ENCODE peak calls at places on chromosomes 7 and 10, in five cellular contexts. One of them, this sample, is unnamed. For H3K27me3, the result is how much of the 10 kb centered on the place peaks cover.

GRCh38 chr7:149806726-149807125 is 31.4 kb upstream of the ZNF862 start:
- DNase-seq in CD8-positive, alpha-beta memory T cell: no peak
- DNase-seq in H9: no peak
- DNase-seq in PC-3: no peak
- DNase-seq in IMR-90: no peak
- DNase-seq in this sample: no peak

GRCh38 chr7:101678713-101679112 is 49.6 kb upstream of the MYL10 start:
- DNase-seq in PC-3: peak
- DNase-seq in IMR-90: peak
- DNase-seq in H9: no peak
- DNase-seq in CD8-positive, alpha-beta memory T cell: no peak
- DNase-seq in this sample: no peak

GRCh38 chr7:100486753-100487446 is 3.2 kb downstream of the NYAP1 start:
- DNase-seq in CD8-positive, alpha-beta memory T cell: no peak
- DNase-seq in PC-3: peak
- DNase-seq in H9: peak
- DNase-seq in IMR-90: peak
- DNase-seq in this sample: no peak

GRCh38 chr7:127819975-127820778 is 168.2 kb downstream of the SND1 start:
- DNase-seq in CD8-positive, alpha-beta memory T cell: no peak
- DNase-seq in PC-3: no peak
- DNase-seq in IMR-90: peak
- DNase-seq in H9: no peak
- DNase-seq in this sample: no peak

GRCh38 chr7:142188846-142189245 is 69.0 kb downstream of the PRSS58 start:
- DNase-seq in H9: no peak
- DNase-seq in CD8-positive, alpha-beta memory T cell: no peak
- DNase-seq in IMR-90: no peak
- DNase-seq in PC-3: peak
- DNase-seq in this sample: no peak

GRCh38 chr7:117036836-117037235 is 83.5 kb downstream of the ST7 start:
- DNase-seq in PC-3: no peak
- DNase-seq in H9: no peak
- DNase-seq in IMR-90: no peak
- DNase-seq in CD8-positive, alpha-beta memory T cell: no peak
- DNase-seq in this sample: no peak

GRCh38 chr10:52771534-52772455 is 789 bp downstream of the MBL2 start:
- DNase-seq in CD8-positive, alpha-beta memory T cell: no peak
- DNase-seq in H9: no peak
- DNase-seq in PC-3: peak
- DNase-seq in IMR-90: no peak
- DNase-seq in this sample: no peak

GRCh38 chr10:78319371-78319770 is 285.7 kb downstream of the RPS24 start:
- DNase-seq in IMR-90: no peak
- DNase-seq in PC-3: no peak
- DNase-seq in H9: no peak
- DNase-seq in CD8-positive, alpha-beta memory T cell: no peak
- DNase-seq in this sample: no peak

GRCh38 chr10:25063157-25063556 is 46.7 kb downstream of the THNSL1 start:
- DNase-seq in PC-3: no peak
- DNase-seq in CD8-positive, alpha-beta memory T cell: no peak
- DNase-seq in IMR-90: no peak
- DNase-seq in H9: no peak
- DNase-seq in this sample: no peak

GRCh38 chr10:95540514-95541052 is 20.6 kb downstream of the SORBS1 start:
- DNase-seq in CD8-positive, alpha-beta memory T cell: no peak
- DNase-seq in IMR-90: no peak
- DNase-seq in PC-3: no peak
- DNase-seq in H9: no peak
- DNase-seq in this sample: no peak

GRCh38 chr7:71173955-71174354 is 42.0 kb downstream of the GALNT17 start:
- DNase-seq in CD8-positive, alpha-beta memory T cell: no peak
- DNase-seq in IMR-90: no peak
- DNase-seq in PC-3: no peak
- DNase-seq in H9: no peak
- DNase-seq in this sample: no peak

GRCh38 chr7:45680776-45681175 is 106.6 kb downstream of the ADCY1 start:
- DNase-seq in CD8-positive, alpha-beta memory T cell: no peak
- DNase-seq in PC-3: no peak
- DNase-seq in H9: peak
- DNase-seq in IMR-90: no peak
- DNase-seq in this sample: no peak

GRCh38 chr10:89129850-89130396 is 77.2 kb downstream of the CH25H start:
- DNase-seq in CD8-positive, alpha-beta memory T cell: no peak
- DNase-seq in IMR-90: peak
- DNase-seq in H9: no peak
- DNase-seq in PC-3: peak
- DNase-seq in this sample: no peak

GRCh38 chr10:82234173-82234572 is 359.2 kb downstream of the NRG3 start:
- DNase-seq in CD8-positive, alpha-beta memory T cell: no peak
- DNase-seq in PC-3: no peak
- DNase-seq in H9: no peak
- DNase-seq in IMR-90: no peak
- DNase-seq in this sample: no peak

GRCh38 chr10:60853107-60853506 is 74.8 kb downstream of the CDK1 start:
- DNase-seq in H9: no peak
- DNase-seq in CD8-positive, alpha-beta memory T cell: no peak
- DNase-seq in PC-3: no peak
- DNase-seq in IMR-90: no peak
- DNase-seq in this sample: no peak

GRCh38 chr7:24879281-24879680 is 100.7 kb downstream of the OSBPL3 start:
- DNase-seq in PC-3: no peak
- DNase-seq in H9: no peak
- DNase-seq in IMR-90: no peak
- DNase-seq in CD8-positive, alpha-beta memory T cell: no peak
- DNase-seq in this sample: no peak

GRCh38 chr7:132548489-132549078 is 27.7 kb downstream of the PLXNA4 start:
- DNase-seq in PC-3: peak
- DNase-seq in CD8-positive, alpha-beta memory T cell: no peak
- DNase-seq in H9: no peak
- DNase-seq in IMR-90: peak
- DNase-seq in this sample: no peak

GRCh38 chr7:35258125-35258890 is 4.4 kb upstream of the TBX20 start:
- DNase-seq in IMR-90: no peak
- DNase-seq in H9: no peak
- DNase-seq in CD8-positive, alpha-beta memory T cell: no peak
- DNase-seq in PC-3: no peak
- DNase-seq in this sample: no peak
- H3K27me3 ChIP-seq in IMR-90: half or more
- H3K27me3 ChIP-seq in H9: half or more
- H3K27me3 ChIP-seq in CD8-positive, alpha-beta memory T cell: half or more
- H3K27me3 ChIP-seq in PC-3: under half
- H3K27me3 ChIP-seq in this sample: half or more

DNA sequence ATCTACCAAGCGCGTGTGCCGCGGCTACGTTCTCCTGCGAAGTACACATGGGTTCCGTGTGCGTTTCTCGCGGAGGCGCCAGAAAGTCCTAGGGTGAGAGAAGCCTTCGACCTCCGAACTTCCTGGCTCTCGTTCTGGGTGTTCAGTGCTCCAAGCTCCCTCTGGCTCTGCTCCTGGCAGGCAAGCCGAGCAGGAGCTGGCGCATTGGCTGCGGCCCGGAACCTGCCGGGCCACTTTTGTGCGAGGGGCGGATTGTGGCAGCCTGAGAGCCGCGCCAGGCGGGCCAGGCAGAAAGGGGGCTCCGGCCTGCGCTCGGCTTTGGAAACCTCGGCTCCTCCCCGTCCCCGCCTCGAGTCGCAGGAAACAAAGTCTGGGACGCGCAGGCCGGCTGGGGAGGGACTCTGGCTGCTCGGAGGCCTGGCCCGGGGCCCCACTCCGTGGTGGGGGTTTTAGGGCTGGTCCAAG is 9.6 kb downstream of the EMX2 start:
- DNase-seq in CD8-positive, alpha-beta memory T cell: no peak
- DNase-seq in H9: peak
- DNase-seq in PC-3: peak
- DNase-seq in IMR-90: no peak
- DNase-seq in this sample: no peak
- H3K27me3 ChIP-seq in CD8-positive, alpha-beta memory T cell: under half
- H3K27me3 ChIP-seq in H9: half or more
- H3K27me3 ChIP-seq in PC-3: half or more
- H3K27me3 ChIP-seq in IMR-90: half or more
- H3K27me3 ChIP-seq in this sample: half or more

GRCh38 chr10:121590772-121591171 is 7.5 kb downstream of the FGFR2 start:
- DNase-seq in IMR-90: no peak
- DNase-seq in H9: no peak
- DNase-seq in CD8-positive, alpha-beta memory T cell: no peak
- DNase-seq in PC-3: no peak
- DNase-seq in this sample: no peak
- H3K27me3 ChIP-seq in IMR-90: under half
- H3K27me3 ChIP-seq in H9: under half
- H3K27me3 ChIP-seq in CD8-positive, alpha-beta memory T cell: under half
- H3K27me3 ChIP-seq in PC-3: half or more
- H3K27me3 ChIP-seq in this sample: under half

GRCh38 chr10:97132273-97132672 is 53.5 kb downstream of the SLIT1 start:
- DNase-seq in IMR-90: no peak
- DNase-seq in H9: no peak
- DNase-seq in PC-3: no peak
- DNase-seq in CD8-positive, alpha-beta memory T cell: no peak
- DNase-seq in this sample: no peak
- H3K27me3 ChIP-seq in IMR-90: under half
- H3K27me3 ChIP-seq in H9: under half
- H3K27me3 ChIP-seq in PC-3: under half
- H3K27me3 ChIP-seq in CD8-positive, alpha-beta memory T cell: under half
- H3K27me3 ChIP-seq in this sample: under half

GRCh38 chr7:158413962-158414961 is 173.4 kb downstream of the PTPRN2 start:
- DNase-seq in CD8-positive, alpha-beta memory T cell: no peak
- DNase-seq in H9: no peak
- DNase-seq in IMR-90: no peak
- DNase-seq in PC-3: no peak
- DNase-seq in this sample: no peak
- H3K27me3 ChIP-seq in CD8-positive, alpha-beta memory T cell: under half
- H3K27me3 ChIP-seq in H9: under half
- H3K27me3 ChIP-seq in IMR-90: under half
- H3K27me3 ChIP-seq in PC-3: under half
- H3K27me3 ChIP-seq in this sample: under half

DNA sequence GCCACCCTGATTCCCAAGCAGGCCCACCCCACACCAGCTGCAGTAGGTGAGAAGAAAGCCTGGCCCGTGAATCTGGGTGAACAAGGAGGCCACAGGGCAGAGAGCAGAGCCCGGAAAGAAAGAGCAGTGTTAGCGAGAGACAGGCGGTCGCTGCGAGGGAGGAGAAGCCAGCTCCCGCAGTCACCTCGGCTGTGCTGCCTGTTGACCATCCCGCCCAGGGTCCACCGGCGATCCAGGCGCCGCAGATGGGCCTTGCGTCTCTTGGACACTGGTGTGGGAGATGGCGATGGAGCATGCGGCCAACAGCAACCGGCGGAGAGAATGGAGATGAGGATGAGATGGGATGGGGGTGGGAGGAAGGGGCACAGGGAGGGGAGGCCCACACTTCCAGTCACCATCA is 128.8 kb downstream of the NEURL1 start:
- DNase-seq in IMR-90: no peak
- DNase-seq in H9: no peak
- DNase-seq in CD8-positive, alpha-beta memory T cell: no peak
- DNase-seq in PC-3: no peak
- DNase-seq in this sample: no peak
- H3K27me3 ChIP-seq in IMR-90: under half
- H3K27me3 ChIP-seq in H9: under half
- H3K27me3 ChIP-seq in CD8-positive, alpha-beta memory T cell: under half
- H3K27me3 ChIP-seq in PC-3: under half
- H3K27me3 ChIP-seq in this sample: under half

GRCh38 chr7:1372063-1372462 is 87.2 kb downstream of the MICALL2 start:
- DNase-seq in PC-3: no peak
- DNase-seq in CD8-positive, alpha-beta memory T cell: no peak
- DNase-seq in H9: no peak
- DNase-seq in IMR-90: no peak
- DNase-seq in this sample: no peak

GRCh38 chr7:1369856-1370657 is 89.2 kb downstream of the MICALL2 start:
- DNase-seq in PC-3: no peak
- DNase-seq in H9: no peak
- DNase-seq in CD8-positive, alpha-beta memory T cell: no peak
- DNase-seq in IMR-90: no peak
- DNase-seq in this sample: no peak

GRCh38 chr7:1372671-1373379 is 86.4 kb downstream of the MICALL2 start:
- DNase-seq in PC-3: no peak
- DNase-seq in H9: no peak
- DNase-seq in CD8-positive, alpha-beta memory T cell: no peak
- DNase-seq in IMR-90: no peak
- DNase-seq in this sample: no peak

GRCh38 chr7:1368682-1369571 is 90.3 kb downstream of the MICALL2 start:
- DNase-seq in CD8-positive, alpha-beta memory T cell: no peak
- DNase-seq in PC-3: peak
- DNase-seq in IMR-90: no peak
- DNase-seq in H9: peak
- DNase-seq in this sample: peak

DNA sequence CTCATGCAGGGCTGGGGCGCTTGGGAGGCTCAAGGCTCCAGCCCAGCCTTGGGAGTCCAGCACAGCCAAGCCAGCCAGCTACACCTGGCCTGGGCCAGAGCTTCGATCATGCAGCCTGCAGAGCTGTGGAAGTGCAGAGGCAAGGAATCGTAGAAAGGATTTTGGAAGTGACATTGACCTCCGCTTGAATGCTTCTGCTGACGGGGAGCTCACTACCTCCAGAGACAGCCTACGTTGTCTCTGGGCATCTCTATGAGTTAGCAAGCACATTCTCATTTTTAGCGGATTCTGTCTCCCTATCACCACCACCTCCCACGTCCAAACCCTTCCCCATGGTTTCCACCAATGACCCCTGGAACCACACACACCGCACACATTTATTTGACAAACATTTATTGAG is 88.5 kb downstream of the MICALL2 start:
- DNase-seq in PC-3: no peak
- DNase-seq in CD8-positive, alpha-beta memory T cell: no peak
- DNase-seq in H9: no peak
- DNase-seq in IMR-90: no peak
- DNase-seq in this sample: no peak
- H3K27me3 ChIP-seq in PC-3: under half
- H3K27me3 ChIP-seq in CD8-positive, alpha-beta memory T cell: under half
- H3K27me3 ChIP-seq in H9: under half
- H3K27me3 ChIP-seq in IMR-90: half or more
- H3K27me3 ChIP-seq in this sample: under half

This sample was measured in CD4-positive, alpha-beta T cell.